ENCODE peak calls at places on chromosomes 13 and 19, in ten cellular contexts. D, F, S, Y, T, I, C, U, O and J are unnamed samples.

GRCh38 chr19:1862424-1863307 is 713 bp downstream of the KLF16 start:
- DNase-seq in D (peak; percentile 52), F (no peak), S (no peak), Y (peak; percentile 36), T (peak; percentile 66), I (peak; percentile 42), C (no peak), U (no peak), O (no peak), J (no peak)

GRCh38 chr19:13429563-13429962 is 76.7 kb downstream of the CACNA1A start:
- DNase-seq in D (no peak), F (no peak), S (no peak), Y (peak; percentile 16), T (no peak), I (no peak), C (peak; percentile 52), U (no peak), O (no peak), J (no peak)

GRCh38 chr13:24085662-24086061 is 74.9 kb upstream of the SPATA13 start:
- DNase-seq in D (no peak), F (no peak), S (no peak), Y (no peak), T (no peak), I (no peak), C (no peak), U (no peak), O (no peak), J (no peak)

GRCh38 chr19:47377801-47378200 is 28.7 kb downstream of the DHX34 start:
- DNase-seq in D (peak; percentile 28), F (no peak), S (peak; percentile 59), Y (no peak), T (no peak), I (no peak), C (no peak), U (no peak), O (no peak), J (peak; percentile 7)

GRCh38 chr13:108220042-108220441 is 1.9 kb downstream of the ABHD13 start:
- DNase-seq in D (peak; percentile 17), F (no peak), S (no peak), Y (peak; percentile 3), T (no peak), I (no peak), C (no peak), U (no peak), O (no peak), J (no peak)

GRCh38 chr19:47258895-47259555 is 2.7 kb downstream of the CCDC9 start:
- DNase-seq in D (no peak), F (no peak), S (no peak), Y (no peak), T (no peak), I (no peak), C (no peak), U (no peak), O (no peak), J (no peak)

GRCh38 chr13:45102136-45102802 is 18.0 kb upstream of the GTF2F2 start:
- DNase-seq in D (no peak), F (no peak), S (no peak), Y (peak; percentile 30), T (no peak), I (no peak), C (no peak), U (no peak), O (peak; percentile 63), J (no peak)

GRCh38 chr13:94419304-94419943 is 60.1 kb downstream of the DCT start:
- DNase-seq in D (peak; percentile 14), F (no peak), S (no peak), Y (peak; percentile 3), T (no peak), I (peak; percentile 18), C (no peak), U (peak; percentile 95), O (no peak), J (no peak)

GRCh38 chr13:97385854-97386253 is 48.1 kb upstream of the RAP2A start:
- DNase-seq in D (peak; percentile 76), F (no peak), S (no peak), Y (peak; percentile 24), T (no peak), I (no peak), C (no peak), U (no peak), O (no peak), J (no peak)

GRCh38 chr13:106028916-106029315 is 506.5 kb downstream of the EFNB2 start:
- DNase-seq in D (no peak), F (no peak), S (no peak), Y (peak; percentile 73), T (no peak), I (peak; percentile 64), C (no peak), U (no peak), O (no peak), J (no peak)

GRCh38 chr19:33434090-33434885 is 60.8 kb downstream of the CEBPG start:
- DNase-seq in D (no peak), F (no peak), S (no peak), Y (no peak), T (no peak), I (no peak), C (no peak), U (no peak), O (no peak), J (no peak)

GRCh38 chr19:13637664-13638063 is 126.7 kb upstream of the MRI1 start:
- DNase-seq in D (no peak), F (peak; percentile 29), S (no peak), Y (peak; percentile 86), T (no peak), I (peak; percentile 93), C (no peak), U (peak; percentile 60), O (no peak), J (no peak)

GRCh38 chr13:54091884-54092283 is 1063.3 kb downstream of the OLFM4 start:
- DNase-seq in D (no peak), F (no peak), S (no peak), Y (no peak), T (no peak), I (no peak), C (no peak), U (no peak), O (no peak), J (no peak)

GRCh38 chr19:7673995-7674667 is 2.8 kb upstream of the MCEMP1 start:
- DNase-seq in D (peak; percentile 96), F (no peak), S (peak; percentile 22), Y (peak; percentile 40), T (peak; percentile 30), I (peak; percentile 65), C (no peak), U (peak; percentile 84), O (no peak), J (no peak)

GRCh38 chr13:27137759-27138158 is 33.9 kb downstream of the USP12 start:
- DNase-seq in D (no peak), F (no peak), S (no peak), Y (no peak), T (no peak), I (no peak), C (no peak), U (no peak), O (no peak), J (no peak)

GRCh38 chr19:44848036-44848804 is 2.1 kb downstream of the NECTIN2 start:
- DNase-seq in D (no peak), F (no peak), S (no peak), Y (no peak), T (no peak), I (peak; percentile 62), C (peak; percentile 67), U (peak; percentile 54), O (no peak), J (no peak)

GRCh38 chr13:91148098-91148497 is 199.4 kb upstream of the MIR17HG start:
- DNase-seq in D (no peak), F (no peak), S (no peak), Y (no peak), T (no peak), I (no peak), C (no peak), U (no peak), O (no peak), J (no peak)

GRCh38 chr19:55325172-55325571 is at the start of gene TMEM150B:
- DNase-seq in D (no peak), F (no peak), S (no peak), Y (no peak), T (no peak), I (no peak), C (no peak), U (no peak), O (no peak), J (no peak)

GRCh38 chr19:18006895-18007604 is 920 bp upstream of the ARRDC2 start:
- DNase-seq in D (peak; percentile 77), F (no peak), S (peak; percentile 53), Y (peak; percentile 78), T (peak; percentile 78), I (peak; percentile 77), C (peak; percentile 93), U (peak; percentile 66), O (no peak), J (peak; percentile 70)

GRCh38 chr13:36102721-36103120 is 28.5 kb downstream of the DCLK1 start:
- DNase-seq in D (no peak), F (no peak), S (no peak), Y (no peak), T (no peak), I (no peak), C (no peak), U (no peak), O (no peak), J (no peak)

GRCh38 chr13:36417328-36417727 is 15.0 kb upstream of the CCNA1 start:
- DNase-seq in D (peak; percentile 72), F (no peak), S (peak; percentile 18), Y (no peak), T (no peak), I (no peak), C (no peak), U (no peak), O (no peak), J (no peak)

GRCh38 chr13:63124863-63125262 is 1709.2 kb upstream of the PCDH20 start:
- DNase-seq in D (peak; percentile 20), F (no peak), S (no peak), Y (peak; percentile 1), T (no peak), I (peak; percentile 13), C (no peak), U (peak; percentile 50), O (no peak), J (no peak)

GRCh38 chr19:44072543-44073401 is 813 bp downstream of the ZNF284 start:
- DNase-seq in D (peak; percentile 7), F (no peak), S (no peak), Y (peak; percentile 23), T (no peak), I (peak; percentile 15), C (no peak), U (peak; percentile 8), O (no peak), J (no peak)

GRCh38 chr13:114077938-114078335 is 54.5 kb downstream of the RASA3 start:
- DNase-seq in D (no peak), F (no peak), S (no peak), Y (peak; percentile 15), T (no peak), I (peak; percentile 21), C (peak; percentile 31), U (peak; percentile 66), O (no peak), J (no peak)

GRCh38 chr13:65606622-65607021 is 1623.5 kb downstream of the PCDH9 start:
- DNase-seq in D (no peak), F (peak; percentile 37), S (no peak), Y (peak; percentile 0), T (no peak), I (peak; percentile 63), C (no peak), U (peak; percentile 55), O (no peak), J (no peak)

GRCh38 chr13:66348745-66349720 is 881.1 kb downstream of the PCDH9 start:
- DNase-seq in D (no peak), F (no peak), S (no peak), Y (no peak), T (no peak), I (no peak), C (no peak), U (no peak), O (peak; percentile 53), J (no peak)

GRCh38 chr13:113186061-113186900 is 22.2 kb downstream of the PCID2 start:
- DNase-seq in D (no peak), F (no peak), S (no peak), Y (no peak), T (no peak), I (peak; percentile 17), C (no peak), U (peak; percentile 28), O (no peak), J (no peak)

GRCh38 chr13:112774829-112775565 is 85.2 kb downstream of the ATP11A start:
- DNase-seq in D (no peak), F (no peak), S (no peak), Y (no peak), T (no peak), I (no peak), C (no peak), U (no peak), O (no peak), J (no peak)